ENCODE peak calls at places on chromosomes 12 and 14, in four cellular contexts. C is GM12891, R is GM12878, Z is K562. A is an unnamed sample.

GRCh38 chr12:50059440-50060119 is 2.2 kb downstream of the ASIC1 start:
- DNase-seq in C (no peak), R (no peak), Z (no peak), A (peak; percentile 88)

GRCh38 chr12:97301576-97301975 is 161.0 kb upstream of the RMST start:
- DNase-seq in C (no peak), R (no peak), Z (no peak), A (no peak)

GRCh38 chr12:31519525-31519924 is 71.4 kb downstream of the DENND5B start:
- DNase-seq in C (no peak), R (no peak), Z (no peak), A (no peak)

GRCh38 chr12:9646794-9647622 is 22.5 kb upstream of the CLEC2D start:
- DNase-seq in C (no peak), R (no peak), Z (no peak), A (no peak)

GRCh38 chr12:70824511-70824910 is 96.0 kb downstream of the PTPRR start:
- DNase-seq in C (no peak), R (no peak), Z (no peak), A (no peak)

GRCh38 chr12:93174473-93174872 is 203.3 kb upstream of the NUDT4 start:
- DNase-seq in C (no peak), R (no peak), Z (no peak), A (peak; percentile 38)

GRCh38 chr12:6280053-6280469 is 30.4 kb upstream of the PLEKHG6 start:
- DNase-seq in C (no peak), R (no peak), Z (no peak), A (no peak)

GRCh38 chr12:15979096-15980091 is 68.3 kb downstream of the DERA start:
- DNase-seq in C (no peak), R (no peak), Z (peak; percentile 32), A (no peak)

GRCh38 chr14:103136076-103136340 is 12.7 kb downstream of the TNFAIP2 start:
- DNase-seq in C (no peak), R (no peak), Z (no peak), A (no peak)

GRCh38 chr12:47268501-47269459 is 189.0 kb upstream of the AMIGO2 start:
- DNase-seq in C (no peak), R (peak; percentile 32), Z (no peak), A (no peak)

GRCh38 chr12:209851-210250 is 4.1 kb downstream of the SLC6A12 start:
- DNase-seq in C (no peak), R (no peak), Z (no peak), A (no peak)

GRCh38 chr14:103887557-103888115 is 40.3 kb upstream of the PPP1R13B start:
- DNase-seq in C (no peak), R (no peak), Z (no peak), A (no peak)

DNA sequence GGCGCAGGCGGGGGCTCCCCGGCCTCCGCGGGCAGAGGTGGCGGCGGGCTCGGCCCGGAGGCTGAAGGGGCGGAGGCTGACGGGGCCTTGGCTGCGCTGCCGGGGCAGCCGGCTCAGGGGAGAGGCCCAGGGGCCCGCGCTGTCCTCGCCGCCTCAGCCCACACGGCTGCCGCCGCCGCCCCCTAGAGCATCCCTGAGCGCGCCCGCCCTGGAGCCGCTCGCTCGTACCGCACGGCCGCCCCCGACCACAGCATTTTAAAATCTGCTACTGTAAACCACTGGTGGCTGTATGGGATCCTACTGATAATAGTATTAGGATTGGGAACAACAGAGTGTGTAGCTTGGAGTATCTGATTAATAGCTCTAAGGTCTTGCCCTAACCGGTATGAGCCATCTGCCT is 22.2 kb upstream of the EDDM3A start:
- DNase-seq in C (no peak), R (no peak), Z (peak; percentile 10), A (no peak)
- TF ChIP-seq SPI1 in C (no peak), R (no peak), Z (no peak), A (no peak)

GRCh38 chr12:107058190-107058589 is 35.2 kb downstream of the CRY1 start:
- DNase-seq in C (no peak), R (no peak), Z (no peak), A (no peak)

GRCh38 chr12:107053709-107054108 is 39.6 kb downstream of the CRY1 start:
- DNase-seq in C (no peak), R (no peak), Z (no peak), A (no peak)

DNA sequence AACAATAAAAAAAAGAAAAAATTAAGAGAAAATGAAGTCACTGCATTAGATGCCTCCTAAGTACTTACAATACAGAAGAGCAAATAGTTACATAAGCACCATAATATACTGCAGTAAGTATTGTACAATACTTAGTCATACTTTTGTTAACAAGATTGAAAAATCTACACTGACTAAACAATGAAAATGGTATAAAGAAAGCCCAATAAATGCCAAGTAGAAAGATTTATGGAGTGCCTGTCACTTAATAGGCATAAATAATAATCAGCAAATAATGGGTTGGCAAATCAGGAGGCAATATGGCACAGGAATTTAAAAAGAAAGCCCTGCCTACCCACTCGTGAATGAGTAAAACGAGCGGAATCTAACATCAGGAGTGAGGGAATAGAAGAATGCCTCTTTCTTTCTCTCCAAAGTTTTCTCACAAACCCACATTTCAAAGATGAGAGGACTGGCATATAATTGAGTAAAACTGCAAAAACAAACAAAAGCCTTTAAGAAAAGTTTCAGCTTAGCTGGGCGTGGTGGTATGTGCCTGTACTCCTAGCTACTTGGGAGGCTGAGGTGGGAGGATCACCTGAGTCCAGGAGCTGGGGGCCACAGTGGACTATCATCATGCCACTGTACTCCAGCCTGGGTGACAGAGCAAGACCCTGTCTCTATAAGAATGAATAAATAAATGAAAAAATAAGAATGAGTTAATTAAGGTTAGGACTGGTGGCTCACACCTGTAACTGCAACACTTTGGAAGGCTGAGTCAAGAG is 36.1 kb downstream of the CRY1 start:
- DNase-seq in C (no peak), R (no peak), Z (no peak), A (no peak)
- TF ChIP-seq SPI1 in C (no peak), R (no peak), Z (no peak), A (no peak)

DNA sequence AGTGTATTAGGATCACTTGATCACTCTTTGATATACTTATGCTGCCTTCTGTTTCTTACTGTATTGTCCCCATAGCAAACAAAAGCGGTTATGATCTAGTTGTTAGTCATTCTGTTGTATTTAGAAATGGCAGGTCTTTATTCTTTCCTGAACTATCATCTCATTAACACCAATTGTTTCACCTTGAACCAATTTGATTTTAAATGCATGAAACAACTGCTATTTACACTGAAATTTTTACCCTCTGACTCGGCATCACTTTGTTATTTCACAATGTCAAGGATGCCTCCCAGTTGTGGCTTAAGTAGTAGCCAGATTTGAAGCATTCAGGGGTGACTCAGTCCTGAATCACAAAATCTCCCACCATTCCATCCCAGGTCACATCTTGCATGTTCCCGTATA is 303.5 kb downstream of the EGLN3 start:
- DNase-seq in C (no peak), R (no peak), Z (no peak), A (no peak)
- TF ChIP-seq SPI1 in C (no peak), R (no peak), Z (no peak), A (no peak)

GRCh38 chr12:8108808-8109398 is 14.5 kb upstream of the CLEC4A start:
- DNase-seq in C (peak; percentile 25), R (peak; percentile 31), Z (peak; percentile 57), A (peak; percentile 73)
- TF ChIP-seq SPI1 in C (no peak), R (no peak), Z (no peak), A (no peak)

DNA sequence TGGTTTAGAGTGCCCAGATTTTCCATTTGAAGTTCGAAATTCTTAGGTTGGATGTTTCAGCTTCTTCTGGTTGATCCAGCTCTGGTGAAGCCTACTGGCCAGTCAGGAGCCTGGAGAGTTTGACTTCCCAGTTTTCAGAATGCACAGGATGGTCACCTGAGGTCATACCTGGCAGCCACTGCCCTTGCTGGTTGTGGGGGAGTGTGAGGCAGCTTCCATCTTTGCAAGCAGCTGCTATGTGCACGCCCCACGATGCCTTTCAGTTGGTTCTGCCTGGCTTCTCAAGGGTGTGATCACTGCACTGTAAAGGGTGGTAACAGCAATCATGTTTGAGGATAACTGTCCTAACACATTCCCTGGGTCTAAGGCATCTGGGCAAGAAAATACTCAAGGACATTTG is 15.4 kb downstream of the CCDC92 start:
- DNase-seq in C (no peak), R (no peak), Z (no peak), A (no peak)
- TF ChIP-seq SPI1 in C (no peak), R (no peak), Z (no peak), A (no peak)

DNA sequence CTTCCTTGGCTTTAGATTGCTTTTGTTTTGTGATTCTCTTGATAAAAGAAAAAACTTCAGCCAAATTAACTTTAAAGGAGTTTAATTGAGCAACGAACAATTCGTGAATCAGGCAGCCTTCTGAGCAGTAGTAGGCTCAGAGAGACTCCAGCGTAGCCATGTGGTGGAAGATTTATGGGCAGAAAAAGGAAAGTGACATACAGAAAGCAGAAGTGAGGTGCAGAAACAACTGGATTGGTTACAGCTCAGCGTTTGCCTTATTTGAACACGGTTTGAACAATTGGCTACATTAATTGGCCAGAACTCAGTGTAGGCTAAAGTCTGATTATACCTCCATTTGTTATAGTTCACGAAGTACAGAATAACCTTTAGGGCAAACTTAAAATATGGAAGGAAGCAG is 208.9 kb downstream of the AEBP2 start:
- DNase-seq in C (no peak), R (no peak), Z (no peak), A (no peak)
- TF ChIP-seq SPI1 in C (peak; percentile 75), R (peak; percentile 76), Z (peak; percentile 78), A (peak; percentile 66)

GRCh38 chr14:85125331-85125730 is 404.6 kb upstream of the FLRT2 start:
- DNase-seq in C (no peak), R (no peak), Z (no peak), A (no peak)
- TF ChIP-seq SPI1 in C (no peak), R (no peak), Z (no peak), A (no peak)

DNA sequence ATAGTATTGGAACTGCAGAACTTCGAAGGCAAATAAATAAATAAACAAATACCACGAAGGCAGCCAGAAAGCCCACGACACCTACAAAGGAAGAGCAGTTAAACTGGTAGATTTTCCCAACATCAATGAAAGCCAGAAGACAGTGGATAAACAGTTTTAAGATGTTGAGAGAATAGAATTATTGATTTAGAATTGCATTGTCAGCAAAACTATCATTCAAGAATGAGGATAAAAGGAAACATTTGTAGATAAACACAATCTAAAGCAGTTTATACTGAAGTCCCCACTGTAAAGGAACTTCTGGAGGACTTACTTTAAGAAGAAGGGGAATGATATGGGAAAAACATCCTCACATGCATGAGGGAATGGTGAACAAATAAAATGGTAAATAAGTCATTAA is 29.5 kb downstream of the CACNA2D4 start:
- DNase-seq in C (no peak), R (no peak), Z (no peak), A (no peak)
- TF ChIP-seq SPI1 in C (no peak), R (no peak), Z (no peak), A (no peak)

DNA sequence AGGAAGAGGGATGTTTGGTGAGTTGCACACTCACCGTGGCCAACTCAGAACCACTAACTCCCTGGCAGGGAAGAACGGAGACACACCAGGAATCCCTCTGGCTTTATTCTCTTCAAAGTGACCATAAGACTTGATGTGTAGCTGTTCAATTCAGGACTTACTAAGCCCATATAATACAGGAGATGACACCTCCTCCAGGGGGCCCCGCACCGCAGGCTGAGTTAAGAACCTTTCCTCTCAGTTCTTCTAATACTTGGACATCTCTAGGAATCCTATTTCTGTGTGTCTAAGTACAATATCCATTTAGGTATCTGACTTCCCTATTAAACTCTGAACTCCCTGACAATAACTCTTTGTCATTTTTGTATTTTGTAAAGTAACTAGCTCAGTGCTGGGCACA is 49.5 kb downstream of the DCAF4 start:
- DNase-seq in C (no peak), R (no peak), Z (peak; percentile 19), A (no peak)
- TF ChIP-seq SPI1 in C (no peak), R (no peak), Z (no peak), A (no peak)

GRCh38 chr14:56216631-56217379 is 98.6 kb downstream of the PELI2 start:
- DNase-seq in C (no peak), R (no peak), Z (peak; percentile 24), A (peak; percentile 89)
- TF ChIP-seq SPI1 in C (no peak), R (no peak), Z (no peak), A (no peak)